ENCODE peak calls at places on chromosomes 7 and 10, in nine cellular contexts. L, T, Y, W, J, H, R, G and F are unnamed samples.

GRCh38 chr10:126227762-126228134 is 160.5 kb downstream of the ADAM12 start:
- DNase-seq in G (peak; percentile 83), T (peak; percentile 59), J (no peak), H (no peak), W (no peak), Y (no peak), L (peak; percentile 77), R (peak; percentile 70), F (no peak)

GRCh38 chr7:75732764-75733630 is 5.7 kb downstream of the HIP1 start:
- DNase-seq in H (no peak), G (no peak), R (peak; percentile 94), L (no peak), J (peak; percentile 73), Y (no peak), W (no peak), T (peak; percentile 91), F (no peak)

GRCh38 chr10:29811751-29812427 is 177.1 kb upstream of the SVIL start:
- DNase-seq in Y (peak; percentile 97), G (peak; percentile 91), H (peak; percentile 61), R (peak; percentile 93), L (peak; percentile 71), T (peak; percentile 98), J (peak; percentile 84), W (no peak), F (no peak)

GRCh38 chr10:30903397-30904138 is 128.1 kb downstream of the ZNF438 start:
- DNase-seq in T (peak; percentile 46), Y (no peak), H (no peak), R (no peak), W (no peak), J (no peak), L (no peak), G (no peak), F (no peak)

GRCh38 chr10:79153753-79154152 is 85.0 kb downstream of the ZMIZ1 start:
- DNase-seq in H (peak; percentile 83), R (no peak), W (no peak), Y (no peak), G (no peak), J (peak; percentile 97), T (no peak), L (no peak), F (no peak)

GRCh38 chr7:135232720-135233119 is 918 bp upstream of the STRA8 start:
- DNase-seq in J (no peak), G (no peak), H (no peak), R (no peak), T (no peak), Y (no peak), W (peak; percentile 33), L (no peak), F (no peak)

GRCh38 chr10:122468923-122469781 is 7.8 kb downstream of the HTRA1 start:
- DNase-seq in L (peak; percentile 98), J (peak; percentile 74), W (no peak), T (peak; percentile 98), Y (peak; percentile 95), G (peak; percentile 97), H (no peak), R (peak; percentile 96), F (no peak)

GRCh38 chr10:50508315-50509051 is 115.3 kb downstream of the SGMS1 start:
- DNase-seq in Y (peak; percentile 52), T (no peak), R (no peak), W (no peak), H (no peak), J (no peak), G (no peak), L (no peak), F (no peak)

GRCh38 chr10:113679463-113680171 is at the start of gene CASP7:
- DNase-seq in T (peak; percentile 88), J (peak; percentile 85), W (peak; percentile 92), L (peak; percentile 45), Y (no peak), H (peak; percentile 79), G (no peak), R (peak; percentile 79), F (peak; percentile 70)

GRCh38 chr10:103254538-103255325 is 9.0 kb downstream of the RPEL1 start:
- DNase-seq in W (no peak), L (peak; percentile 69), T (peak; percentile 44), H (no peak), G (no peak), J (no peak), Y (no peak), R (no peak), F (no peak)

GRCh38 chr10:130174343-130174742 is 38.2 kb downstream of the GLRX3 start:
- DNase-seq in G (no peak), T (no peak), Y (no peak), J (no peak), R (no peak), H (no peak), W (no peak), L (no peak), F (no peak)

GRCh38 chr7:111660478-111660877 is 98.2 kb upstream of the IMMP2L start:
- DNase-seq in G (no peak), R (no peak), Y (no peak), T (no peak), J (no peak), L (no peak), H (no peak), W (no peak), F (no peak)

GRCh38 chr7:12199363-12199762 is 11.7 kb upstream of the TMEM106B start:
- DNase-seq in H (no peak), L (peak; percentile 60), W (no peak), J (no peak), R (no peak), Y (peak; percentile 76), T (peak; percentile 73), G (no peak), F (no peak)

DNA sequence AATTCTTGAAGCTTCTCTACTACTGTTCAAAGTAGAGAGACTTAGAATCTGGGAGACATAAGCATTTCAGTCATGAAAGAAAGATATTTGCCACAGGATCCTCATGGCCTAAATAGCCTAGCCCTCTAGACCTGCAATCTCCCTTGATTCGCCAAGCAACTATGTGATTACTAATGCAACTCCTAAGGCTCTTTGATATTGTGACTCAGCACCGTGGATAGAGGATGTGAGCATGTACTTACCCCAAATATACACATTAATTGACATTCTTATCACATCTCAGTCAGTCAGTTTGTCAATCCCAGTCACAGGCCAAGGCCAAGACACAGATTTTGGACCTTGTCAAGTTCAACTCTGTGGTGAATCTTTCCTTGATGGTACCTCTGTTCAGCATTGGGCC is 42.6 kb downstream of the GPR37 start:
- DNase-seq in H (no peak), L (peak; percentile 91), G (no peak), T (peak; percentile 42), J (no peak), W (no peak), R (peak; percentile 61), Y (peak; percentile 48), F (no peak)
- TF ChIP-seq CTCF in H (no peak), L (no peak), G (no peak), T (no peak), J (no peak), W (no peak), R (no peak), Y (no peak), F (no peak)

GRCh38 chr7:97075928-97076327 is 41.6 kb upstream of the SDHAF3 start:
- DNase-seq in W (no peak), J (no peak), T (no peak), H (no peak), Y (no peak), R (no peak), G (no peak), L (peak; percentile 51), F (no peak)
- TF ChIP-seq CTCF in W (no peak), J (no peak), T (no peak), H (no peak), Y (no peak), R (no peak), G (no peak), L (no peak), F (no peak)

GRCh38 chr7:36299882-36300341 is 89.8 kb upstream of the ANLN start:
- DNase-seq in J (peak; percentile 54), H (no peak), Y (no peak), W (no peak), L (no peak), G (no peak), R (no peak), T (no peak), F (no peak)
- TF ChIP-seq CTCF in J (no peak), H (no peak), Y (no peak), W (no peak), L (no peak), G (no peak), R (no peak), T (no peak), F (no peak)

GRCh38 chr10:117547301-117548153 is 5.0 kb downstream of the EMX2 start:
- DNase-seq in G (no peak), J (peak; percentile 73), L (no peak), Y (no peak), H (no peak), T (peak; percentile 56), W (no peak), R (no peak), F (no peak)
- TF ChIP-seq CTCF in G (no peak), J (no peak), L (no peak), Y (no peak), H (no peak), T (no peak), W (no peak), R (no peak), F (no peak)